ENCODE peak calls at places on chromosomes 16 and 17, in seven cellular contexts. U, T, C, N, Z, I and G are unnamed samples.

GRCh38 chr17:75834279-75834920 is 9.8 kb downstream of the UNC13D start:
- DNase-seq in C (no peak), I (no peak), Z (no peak), N (no peak), T (no peak), U (no peak), G (no peak)

GRCh38 chr16:577796-578195 is 8.0 kb downstream of the PIGQ start:
- DNase-seq in N (no peak), U (no peak), T (no peak), I (no peak), C (no peak), Z (no peak), G (no peak)

GRCh38 chr16:4664538-4665418 is 28.6 kb upstream of the NUDT16L1 start:
- DNase-seq in T (peak), U (peak), C (no peak), N (no peak), Z (peak), I (peak), G (no peak)

GRCh38 chr17:18944646-18945045 is 7.3 kb upstream of the SLC5A10 start:
- DNase-seq in Z (no peak), T (no peak), U (no peak), I (no peak), C (no peak), N (no peak), G (no peak)

GRCh38 chr17:18159551-18160120 is 24.0 kb upstream of the ALKBH5 start:
- DNase-seq in I (no peak), Z (no peak), C (no peak), T (peak), N (no peak), U (no peak), G (no peak)

GRCh38 chr17:73944366-73944765 is 259.1 kb upstream of the RPL38 start:
- DNase-seq in T (no peak), U (no peak), I (no peak), N (no peak), Z (no peak), C (no peak), G (no peak)

GRCh38 chr16:81478876-81479496 is 34.4 kb downstream of the CMIP start:
- DNase-seq in I (peak), U (peak), C (peak), N (no peak), T (no peak), Z (peak), G (no peak)

GRCh38 chr17:74761419-74761818 is 13.0 kb downstream of the NHERF1 start:
- DNase-seq in I (no peak), U (no peak), Z (no peak), T (no peak), N (no peak), C (no peak), G (no peak)

GRCh38 chr16:81526199-81526598 is 81.6 kb downstream of the CMIP start:
- DNase-seq in N (no peak), C (no peak), U (no peak), Z (no peak), T (peak), I (no peak), G (no peak)

GRCh38 chr16:5027575-5028235 is 6.0 kb downstream of the NAGPA start:
- DNase-seq in U (no peak), C (no peak), Z (no peak), N (no peak), T (no peak), I (no peak), G (no peak)

GRCh38 chr17:49875690-49876089 is 27.8 kb upstream of the TAC4 start:
- DNase-seq in N (no peak), Z (no peak), I (no peak), C (no peak), U (no peak), T (no peak), G (no peak)

GRCh38 chr17:79303641-79304205 is 229.1 kb downstream of the ENGASE start:
- DNase-seq in Z (no peak), C (no peak), T (no peak), N (no peak), I (no peak), U (peak), G (no peak)

GRCh38 chr17:54968954-54969400 is 412 bp downstream of the STXBP4 start:
- DNase-seq in C (peak), I (peak), T (peak), Z (no peak), U (peak), N (peak), G (no peak)

GRCh38 chr17:17752822-17753448 is 71.7 kb downstream of the RAI1 start:
- DNase-seq in U (no peak), Z (no peak), T (no peak), I (no peak), N (no peak), C (no peak), G (no peak)

GRCh38 chr17:71934520-71934919 is 186.3 kb upstream of the SOX9 start:
- DNase-seq in Z (no peak), N (no peak), C (no peak), I (no peak), U (no peak), T (no peak), G (no peak)

GRCh38 chr16:3007957-3008748 is 4.6 kb upstream of the CLDN9 start:
- DNase-seq in C (no peak), N (no peak), U (peak), Z (no peak), T (no peak), I (peak), G (no peak)

GRCh38 chr17:27466748-27467375 is 10.6 kb downstream of the KSR1 start:
- DNase-seq in U (peak), T (no peak), C (no peak), N (no peak), I (peak), Z (no peak), G (no peak)

GRCh38 chr17:10681866-10682446 is 15.4 kb downstream of the SCO1 start:
- DNase-seq in Z (no peak), C (peak), U (no peak), T (peak), I (no peak), N (peak), G (no peak)

GRCh38 chr16:74573622-74574021 is 33.3 kb downstream of the GLG1 start:
- DNase-seq in U (peak), Z (no peak), T (no peak), I (no peak), N (no peak), C (no peak), G (no peak)

GRCh38 chr17:8820311-8821010 is 21.3 kb upstream of the MFSD6L start:
- DNase-seq in I (no peak), U (no peak), N (no peak), C (no peak), T (peak), Z (no peak), G (peak)

GRCh38 chr16:48901712-48902374 is 291.9 kb upstream of the N4BP1 start:
- DNase-seq in U (no peak), N (no peak), Z (no peak), T (no peak), I (no peak), C (no peak), G (no peak)

GRCh38 chr17:31052187-31052889 is 42.4 kb upstream of the NF1 start:
- DNase-seq in T (peak), Z (peak), C (peak), N (peak), I (peak), U (peak), G (no peak)

GRCh38 chr16:86363057-86363490 is 147.3 kb upstream of the FOXF1 start:
- DNase-seq in Z (no peak), I (no peak), T (peak), C (peak), U (no peak), N (peak), G (no peak)

GRCh38 chr17:3890082-3890892 is 2.6 kb downstream of the CAMKK1 start:
- DNase-seq in T (peak), Z (peak), U (peak), C (peak), I (no peak), N (peak), G (no peak)

GRCh38 chr16:50942143-50942542 is 200.3 kb downstream of the CYLD start:
- DNase-seq in T (no peak), N (no peak), I (no peak), U (no peak), C (no peak), Z (no peak), G (no peak)

GRCh38 chr17:79942591-79943353 is 92.9 kb downstream of the TBC1D16 start:
- DNase-seq in Z (no peak), C (no peak), I (no peak), T (peak), N (peak), U (no peak), G (no peak)

GRCh38 chr17:81832608-81833159 is 407 bp downstream of the MCRIP1 start:
- DNase-seq in U (peak), N (no peak), T (peak), I (no peak), Z (peak), C (no peak), G (no peak)

GRCh38 chr17:7251330-7252175 is at the start of gene CTDNEP1:
- DNase-seq in Z (peak), I (peak), T (peak), N (peak), U (peak), C (peak), G (peak)

GRCh38 chr17:41962768-41963434 is 3.7 kb upstream of the CNP start:
- DNase-seq in U (peak), C (peak), Z (peak), I (peak), T (peak), N (peak), G (no peak)

GRCh38 chr17:29562615-29563014 is 4.2 kb downstream of the ABHD15 start:
- DNase-seq in I (no peak), Z (no peak), U (no peak), C (no peak), T (no peak), N (no peak), G (no peak)

GRCh38 chr17:81164464-81165245 is 652 bp upstream of the PVALEF start:
- DNase-seq in Z (no peak), U (no peak), N (no peak), I (no peak), C (no peak), T (no peak), G (no peak)

GRCh38 chr17:10316986-10317834 is 55.6 kb downstream of the MYH13 start:
- DNase-seq in N (peak), Z (peak), C (peak), U (peak), T (no peak), I (no peak), G (peak)

GRCh38 chr17:79338142-79338541 is 263.5 kb downstream of the ENGASE start:
- DNase-seq in U (no peak), I (no peak), T (no peak), C (no peak), Z (no peak), N (no peak), G (no peak)

GRCh38 chr16:1545044-1545736 is 11.7 kb downstream of the TMEM204 start:
- DNase-seq in Z (no peak), N (no peak), C (no peak), U (no peak), T (no peak), I (no peak), G (no peak)

GRCh38 chr16:88854306-88855111 is 2.2 kb downstream of the GALNS start:
- DNase-seq in Z (no peak), I (peak), N (no peak), U (peak), T (no peak), C (no peak), G (no peak)

GRCh38 chr16:66605177-66605999 is 884 bp downstream of the CMTM3 start:
- DNase-seq in T (peak), U (peak), C (peak), N (peak), Z (peak), I (peak), G (peak)

GRCh38 chr17:46822388-46822921 is 4.0 kb upstream of the WNT3 start:
- DNase-seq in I (peak), C (no peak), N (no peak), Z (no peak), T (no peak), U (peak), G (no peak)

GRCh38 chr17:30336369-30337171 is 2.7 kb upstream of the TMIGD1 start:
- DNase-seq in C (peak), T (peak), N (peak), I (peak), U (peak), Z (no peak), G (no peak)

GRCh38 chr16:30637952-30638351 is 12.8 kb upstream of the PRR14 start:
- DNase-seq in Z (no peak), T (peak), U (peak), C (peak), N (peak), I (peak), G (no peak)
- TF ChIP-seq CTCF in Z (no peak), T (peak), U (peak), C (peak), N (peak), I (peak), G (no peak)

DNA sequence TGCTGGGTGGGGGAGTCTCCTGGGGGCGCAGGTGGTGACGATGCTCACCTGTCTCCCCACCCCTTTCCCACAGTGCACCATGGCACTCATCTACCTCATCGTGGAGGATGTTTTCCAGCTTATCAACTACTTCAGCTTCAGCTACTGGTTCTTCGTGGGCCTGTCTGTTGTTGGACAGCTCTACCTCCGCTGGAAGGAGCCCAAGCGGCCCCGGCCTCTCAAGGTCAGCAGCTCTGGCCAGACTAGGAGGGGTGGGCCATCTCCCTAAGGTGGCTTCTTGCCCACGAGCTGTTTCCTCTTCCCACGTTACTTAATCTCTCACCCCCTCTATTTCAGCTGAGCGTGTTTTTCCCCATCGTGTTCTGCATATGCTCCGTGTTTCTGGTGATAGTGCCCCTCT is 14.5 kb downstream of the SLC7A6OS start:
- DNase-seq in C (no peak), N (no peak), I (no peak), U (no peak), Z (no peak), T (no peak), G (no peak)
- TF ChIP-seq CTCF in C (no peak), N (no peak), I (no peak), U (no peak), Z (no peak), T (no peak), G (no peak)

DNA sequence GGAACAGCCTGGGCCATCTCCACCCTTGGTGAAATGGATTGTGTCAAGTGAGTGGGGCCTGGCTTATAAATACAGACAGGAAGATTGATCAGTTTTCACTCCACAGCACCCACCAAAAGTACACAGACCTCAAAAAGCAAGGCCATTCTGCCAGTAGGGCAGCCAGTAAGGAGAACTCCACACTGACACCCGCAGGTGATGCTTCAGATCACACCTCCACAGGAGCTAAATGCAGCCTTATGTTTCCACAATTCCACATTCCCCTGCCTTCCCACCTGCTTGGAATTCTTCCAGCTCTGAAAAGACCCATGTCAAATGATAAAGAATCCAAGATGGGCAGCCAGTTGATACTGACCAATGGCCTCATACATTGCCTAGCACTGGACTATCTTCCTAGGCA is 191.1 kb downstream of the ZFHX3 start:
- DNase-seq in C (peak), T (no peak), U (peak), Z (no peak), N (no peak), I (peak), G (no peak)
- TF ChIP-seq CTCF in C (peak), T (peak), U (peak), Z (no peak), N (peak), I (peak), G (no peak)

DNA sequence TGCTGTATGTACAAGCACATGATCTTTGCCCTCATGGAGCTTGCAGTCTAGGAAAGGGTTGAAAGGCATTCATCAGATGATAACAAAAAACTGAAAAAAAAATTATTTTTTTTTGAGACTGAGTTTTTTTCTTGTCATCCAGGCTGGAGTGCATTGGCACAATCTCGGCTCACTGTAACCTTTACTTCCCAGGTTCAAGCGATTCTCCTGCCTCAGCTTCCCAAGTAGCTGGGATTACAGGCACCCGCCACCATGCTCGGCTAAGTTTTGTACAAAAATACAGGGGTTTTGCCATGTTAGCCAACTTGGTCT is 38.7 kb upstream of the BCAS3 start:
- DNase-seq in U (no peak), N (no peak), T (no peak), Z (no peak), I (no peak), C (no peak), G (no peak)
- TF ChIP-seq CTCF in U (no peak), N (no peak), T (no peak), Z (no peak), I (no peak), C (no peak), G (peak)

GRCh38 chr16:24845726-24846547 is at the start of gene SLC5A11:
- DNase-seq in T (no peak), N (no peak), U (no peak), C (no peak), I (no peak), Z (no peak), G (no peak)
- TF ChIP-seq CTCF in T (no peak), N (no peak), U (no peak), C (no peak), I (no peak), Z (no peak), G (no peak)

GRCh38 chr16:68264128-68265077 is at the start of gene SLC7A6:
- DNase-seq in Z (peak), I (peak), U (peak), N (peak), T (peak), C (peak), G (peak)

GRCh38 chr16:68263559-68264127 is 683 bp upstream of the SLC7A6 start:
- DNase-seq in Z (no peak), T (no peak), N (no peak), I (no peak), U (no peak), C (no peak), G (no peak)

GRCh38 chr16:68267612-68268405 is 3.5 kb downstream of the SLC7A6 start:
- DNase-seq in U (no peak), N (no peak), I (no peak), T (no peak), C (no peak), Z (no peak), G (peak)

GRCh38 chr16:68269793-68270192 is 5.5 kb downstream of the SLC7A6 start:
- DNase-seq in U (no peak), C (no peak), N (no peak), Z (no peak), I (no peak), T (no peak), G (no peak)

GRCh38 chr16:68265078-68265925 is 976 bp downstream of the SLC7A6 start:
- DNase-seq in U (peak), T (peak), I (peak), C (peak), N (peak), Z (peak), G (no peak)
- TF ChIP-seq CTCF in U (no peak), T (no peak), I (no peak), C (no peak), N (no peak), Z (no peak), G (no peak)

GRCh38 chr16:24036614-24037013 is 200.8 kb downstream of the PRKCB start:
- DNase-seq in T (peak), U (peak), Z (peak), I (peak), C (peak), N (peak), G (peak)
- TF ChIP-seq CTCF in T (peak), U (peak), Z (peak), I (peak), C (peak), N (peak), G (no peak)

DNA sequence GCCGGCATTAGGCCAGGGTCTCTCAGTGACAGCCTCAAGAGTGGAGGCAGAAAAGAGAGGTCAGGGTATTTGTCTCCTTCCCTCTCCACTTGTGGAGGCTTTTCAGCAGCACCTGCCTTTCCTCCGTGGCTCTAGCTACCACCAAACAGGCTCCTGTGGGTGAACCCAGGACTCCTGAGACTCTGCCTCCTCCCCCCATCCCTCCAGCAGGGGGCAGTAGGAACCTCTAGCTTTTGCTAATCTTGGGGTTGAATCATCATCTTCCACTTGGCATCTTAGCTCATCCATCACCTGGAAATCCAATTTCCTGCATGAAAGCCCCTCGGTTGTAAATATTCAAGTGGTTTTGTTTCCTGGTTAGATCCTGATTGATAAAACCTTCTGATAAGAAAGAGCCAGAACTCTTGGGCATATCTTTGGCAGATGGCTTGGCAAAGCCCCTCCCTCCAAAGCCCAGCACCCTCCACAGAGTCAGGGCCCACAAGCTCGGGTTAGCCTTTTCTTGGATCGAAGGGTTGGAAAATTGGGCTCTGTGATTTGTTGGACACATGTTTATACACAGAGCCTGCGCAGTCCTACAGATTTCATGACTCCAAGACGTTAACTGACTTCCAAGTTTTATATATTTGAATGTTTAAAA is 322.1 kb downstream of the MAP2K4 start:
- DNase-seq in I (peak), Z (no peak), U (peak), C (peak), T (no peak), N (no peak), G (no peak)
- TF ChIP-seq CTCF in I (peak), Z (no peak), U (peak), C (peak), T (peak), N (peak), G (peak)

GRCh38 chr17:48646183-48647102 is 20.3 kb upstream of the HOXB9 start:
- DNase-seq in T (no peak), Z (no peak), C (no peak), U (peak), I (no peak), N (no peak), G (peak)
- TF ChIP-seq CTCF in T (no peak), Z (no peak), C (no peak), U (no peak), I (no peak), N (no peak), G (no peak)